ENCODE peak calls at places on chromosome 14, in ten cellular contexts. One of them, this sample, is unnamed.

GRCh38 chr14:65901595-65901994 is 489.1 kb downstream of the FUT8 start:
- DNase-seq in lung microvascular endothelial cell: no peak
- DNase-seq in NCI-H345: no peak
- DNase-seq in fibroblast of mammary gland: no peak
- DNase-seq in kidney: no peak
- DNase-seq in AG10803: no peak
- DNase-seq in activated CD8-positive, alpha-beta T cell treated with anti-CD3 and anti-CD28 coated beads for 36 hours: no peak
- DNase-seq in ureter: no peak
- DNase-seq in CD8-positive, alpha-beta memory T cell: no peak
- DNase-seq in fibroblast of lung: no peak
- DNase-seq in this sample: no peak

GRCh38 chr14:70013269-70013873 is 134.2 kb downstream of the SMOC1 start:
- DNase-seq in AG10803: no peak
- DNase-seq in ureter: no peak
- DNase-seq in CD8-positive, alpha-beta memory T cell: no peak
- DNase-seq in lung microvascular endothelial cell: peak
- DNase-seq in kidney: no peak
- DNase-seq in fibroblast of lung: no peak
- DNase-seq in fibroblast of mammary gland: peak
- DNase-seq in activated CD8-positive, alpha-beta T cell treated with anti-CD3 and anti-CD28 coated beads for 36 hours: peak
- DNase-seq in NCI-H345: no peak
- DNase-seq in this sample: peak

GRCh38 chr14:29494312-29494711 is 433.3 kb downstream of the PRKD1 start:
- DNase-seq in ureter: no peak
- DNase-seq in fibroblast of lung: no peak
- DNase-seq in NCI-H345: no peak
- DNase-seq in activated CD8-positive, alpha-beta T cell treated with anti-CD3 and anti-CD28 coated beads for 36 hours: no peak
- DNase-seq in AG10803: no peak
- DNase-seq in CD8-positive, alpha-beta memory T cell: no peak
- DNase-seq in lung microvascular endothelial cell: no peak
- DNase-seq in fibroblast of mammary gland: no peak
- DNase-seq in kidney: no peak
- DNase-seq in this sample: no peak

GRCh38 chr14:34324363-34324795 is 137.7 kb downstream of the SPTSSA start:
- DNase-seq in AG10803: peak
- DNase-seq in fibroblast of lung: peak
- DNase-seq in ureter: no peak
- DNase-seq in activated CD8-positive, alpha-beta T cell treated with anti-CD3 and anti-CD28 coated beads for 36 hours: peak
- DNase-seq in kidney: no peak
- DNase-seq in fibroblast of mammary gland: peak
- DNase-seq in lung microvascular endothelial cell: peak
- DNase-seq in CD8-positive, alpha-beta memory T cell: peak
- DNase-seq in NCI-H345: peak
- DNase-seq in this sample: no peak

GRCh38 chr14:35533357-35534129 is 421 bp upstream of the INSM2 start:
- DNase-seq in AG10803: peak
- DNase-seq in lung microvascular endothelial cell: peak
- DNase-seq in NCI-H345: peak
- DNase-seq in fibroblast of mammary gland: peak
- DNase-seq in kidney: peak
- DNase-seq in ureter: no peak
- DNase-seq in fibroblast of lung: peak
- DNase-seq in CD8-positive, alpha-beta memory T cell: peak
- DNase-seq in activated CD8-positive, alpha-beta T cell treated with anti-CD3 and anti-CD28 coated beads for 36 hours: peak
- DNase-seq in this sample: peak

GRCh38 chr14:104694991-104695659 is 5.7 kb downstream of the INF2 start:
- DNase-seq in AG10803: no peak
- DNase-seq in CD8-positive, alpha-beta memory T cell: peak
- DNase-seq in fibroblast of lung: peak
- DNase-seq in NCI-H345: peak
- DNase-seq in activated CD8-positive, alpha-beta T cell treated with anti-CD3 and anti-CD28 coated beads for 36 hours: peak
- DNase-seq in kidney: no peak
- DNase-seq in lung microvascular endothelial cell: peak
- DNase-seq in fibroblast of mammary gland: no peak
- DNase-seq in ureter: no peak
- DNase-seq in this sample: no peak

GRCh38 chr14:23630687-23631086 is 5.5 kb upstream of the DHRS2 start:
- DNase-seq in lung microvascular endothelial cell: no peak
- DNase-seq in activated CD8-positive, alpha-beta T cell treated with anti-CD3 and anti-CD28 coated beads for 36 hours: no peak
- DNase-seq in ureter: no peak
- DNase-seq in fibroblast of lung: no peak
- DNase-seq in NCI-H345: no peak
- DNase-seq in CD8-positive, alpha-beta memory T cell: no peak
- DNase-seq in fibroblast of mammary gland: no peak
- DNase-seq in AG10803: no peak
- DNase-seq in kidney: no peak
- DNase-seq in this sample: no peak

GRCh38 chr14:90301580-90302181 is 30.1 kb downstream of the NRDE2 start:
- DNase-seq in activated CD8-positive, alpha-beta T cell treated with anti-CD3 and anti-CD28 coated beads for 36 hours: no peak
- DNase-seq in fibroblast of lung: peak
- DNase-seq in kidney: no peak
- DNase-seq in NCI-H345: peak
- DNase-seq in AG10803: peak
- DNase-seq in lung microvascular endothelial cell: peak
- DNase-seq in ureter: no peak
- DNase-seq in CD8-positive, alpha-beta memory T cell: peak
- DNase-seq in fibroblast of mammary gland: peak
- DNase-seq in this sample: no peak

GRCh38 chr14:103576371-103577024 is 13.7 kb downstream of the COA8 start:
- DNase-seq in kidney: peak
- DNase-seq in CD8-positive, alpha-beta memory T cell: no peak
- DNase-seq in NCI-H345: no peak
- DNase-seq in fibroblast of lung: peak
- DNase-seq in fibroblast of mammary gland: peak
- DNase-seq in ureter: peak
- DNase-seq in AG10803: peak
- DNase-seq in activated CD8-positive, alpha-beta T cell treated with anti-CD3 and anti-CD28 coated beads for 36 hours: no peak
- DNase-seq in lung microvascular endothelial cell: peak
- DNase-seq in this sample: peak

GRCh38 chr14:44279357-44279756 is 227.7 kb downstream of the FSCB start:
- DNase-seq in AG10803: no peak
- DNase-seq in kidney: no peak
- DNase-seq in ureter: no peak
- DNase-seq in NCI-H345: no peak
- DNase-seq in lung microvascular endothelial cell: no peak
- DNase-seq in fibroblast of mammary gland: no peak
- DNase-seq in CD8-positive, alpha-beta memory T cell: no peak
- DNase-seq in fibroblast of lung: no peak
- DNase-seq in activated CD8-positive, alpha-beta T cell treated with anti-CD3 and anti-CD28 coated beads for 36 hours: no peak
- DNase-seq in this sample: no peak

GRCh38 chr14:26917086-26917485 is 319.3 kb upstream of the NOVA1 start:
- DNase-seq in ureter: no peak
- DNase-seq in NCI-H345: no peak
- DNase-seq in activated CD8-positive, alpha-beta T cell treated with anti-CD3 and anti-CD28 coated beads for 36 hours: no peak
- DNase-seq in fibroblast of lung: peak
- DNase-seq in kidney: no peak
- DNase-seq in CD8-positive, alpha-beta memory T cell: no peak
- DNase-seq in fibroblast of mammary gland: peak
- DNase-seq in lung microvascular endothelial cell: peak
- DNase-seq in AG10803: peak
- DNase-seq in this sample: no peak

GRCh38 chr14:32711103-32711680 is 227.5 kb upstream of the NPAS3 start:
- DNase-seq in activated CD8-positive, alpha-beta T cell treated with anti-CD3 and anti-CD28 coated beads for 36 hours: peak
- DNase-seq in fibroblast of lung: peak
- DNase-seq in AG10803: peak
- DNase-seq in NCI-H345: peak
- DNase-seq in ureter: no peak
- DNase-seq in fibroblast of mammary gland: peak
- DNase-seq in lung microvascular endothelial cell: peak
- DNase-seq in CD8-positive, alpha-beta memory T cell: no peak
- DNase-seq in kidney: no peak
- DNase-seq in this sample: peak

GRCh38 chr14:28756896-28757570 is 9.6 kb upstream of the FOXG1 start:
- DNase-seq in kidney: no peak
- DNase-seq in fibroblast of mammary gland: peak
- DNase-seq in ureter: no peak
- DNase-seq in NCI-H345: no peak
- DNase-seq in fibroblast of lung: peak
- DNase-seq in AG10803: peak
- DNase-seq in activated CD8-positive, alpha-beta T cell treated with anti-CD3 and anti-CD28 coated beads for 36 hours: peak
- DNase-seq in lung microvascular endothelial cell: peak
- DNase-seq in CD8-positive, alpha-beta memory T cell: no peak
- DNase-seq in this sample: no peak

GRCh38 chr14:105430042-105430441 is 10.4 kb downstream of the MTA1 start:
- DNase-seq in lung microvascular endothelial cell: peak
- DNase-seq in ureter: no peak
- DNase-seq in CD8-positive, alpha-beta memory T cell: no peak
- DNase-seq in kidney: no peak
- DNase-seq in NCI-H345: no peak
- DNase-seq in activated CD8-positive, alpha-beta T cell treated with anti-CD3 and anti-CD28 coated beads for 36 hours: no peak
- DNase-seq in AG10803: no peak
- DNase-seq in fibroblast of lung: no peak
- DNase-seq in fibroblast of mammary gland: no peak
- DNase-seq in this sample: no peak

GRCh38 chr14:38947343-38947742 is 155.7 kb downstream of the SEC23A start:
- DNase-seq in lung microvascular endothelial cell: no peak
- DNase-seq in kidney: no peak
- DNase-seq in ureter: no peak
- DNase-seq in fibroblast of lung: no peak
- DNase-seq in fibroblast of mammary gland: no peak
- DNase-seq in activated CD8-positive, alpha-beta T cell treated with anti-CD3 and anti-CD28 coated beads for 36 hours: no peak
- DNase-seq in NCI-H345: no peak
- DNase-seq in CD8-positive, alpha-beta memory T cell: no peak
- DNase-seq in AG10803: no peak
- DNase-seq in this sample: no peak